ENCODE peak calls at places on chromosomes 12 and 14, in six cellular contexts. Y, H, K, Q, A and P are unnamed samples.

GRCh38 chr14:53630336-53630735 is 326.3 kb downstream of the BMP4 start:
- DNase-seq in Y (no peak), Q (no peak), A (no peak), K (no peak), H (no peak), P (no peak)

GRCh38 chr12:31343139-31343538 is 17.2 kb upstream of the SINHCAF start:
- DNase-seq in K (no peak), Y (no peak), Q (no peak), H (no peak), A (no peak), P (no peak)

GRCh38 chr14:104388631-104389325 is 190.8 kb upstream of the C14orf180 start:
- DNase-seq in Q (no peak), K (no peak), A (no peak), H (no peak), Y (no peak), P (no peak)

GRCh38 chr14:73965206-73965605 is 15.1 kb downstream of the COQ6 start:
- DNase-seq in K (no peak), A (no peak), Y (no peak), Q (no peak), H (no peak), P (no peak)

GRCh38 chr14:102980409-102980810 is 57.9 kb downstream of the AMN start:
- DNase-seq in Q (no peak), A (no peak), Y (no peak), K (no peak), H (no peak), P (peak)

GRCh38 chr14:73472182-73473114 is 14.1 kb upstream of the NUMB start:
- DNase-seq in A (no peak), Q (no peak), K (no peak), H (peak), Y (no peak), P (peak)

GRCh38 chr12:69821441-69822204 is 3.4 kb upstream of the MYRFL start:
- DNase-seq in K (no peak), H (peak), Q (no peak), A (no peak), Y (no peak), P (peak)

GRCh38 chr14:78498062-78498595 is 328.0 kb downstream of the NRXN3 start:
- DNase-seq in Q (no peak), Y (no peak), A (no peak), H (no peak), K (no peak), P (no peak)

GRCh38 chr14:87628129-87628528 is 364.9 kb downstream of the GALC start:
- DNase-seq in Q (peak), A (no peak), K (peak), H (no peak), Y (no peak), P (peak)

GRCh38 chr14:84202486-84202885 is 1327.5 kb upstream of the FLRT2 start:
- DNase-seq in A (no peak), Q (no peak), H (no peak), K (no peak), Y (no peak), P (no peak)

GRCh38 chr14:61188936-61189808 is 92.0 kb downstream of the TMEM30B start:
- DNase-seq in Q (no peak), A (no peak), H (peak), K (peak), Y (no peak), P (no peak)

GRCh38 chr12:28172434-28173030 is 17.7 kb upstream of the CCDC91 start:
- DNase-seq in Q (peak), H (peak), K (no peak), A (no peak), Y (no peak), P (peak)

GRCh38 chr12:11668611-11669010 is 19.1 kb downstream of the ETV6 start:
- DNase-seq in Y (no peak), A (no peak), Q (no peak), K (no peak), H (no peak), P (no peak)

GRCh38 chr14:55297611-55298323 is 26.5 kb downstream of the FBXO34 start:
- DNase-seq in A (no peak), H (no peak), Y (no peak), Q (no peak), K (no peak), P (no peak)

GRCh38 chr12:90100619-90101018 is 392.0 kb upstream of the ATP2B1 start:
- DNase-seq in A (no peak), Q (no peak), Y (no peak), K (no peak), H (no peak), P (no peak)

GRCh38 chr14:68564826-68565760 is 227.8 kb downstream of the ZFP36L1 start:
- DNase-seq in H (no peak), Q (no peak), A (no peak), K (no peak), Y (no peak), P (no peak)

GRCh38 chr14:50714452-50715073 is 46.5 kb upstream of the SAV1 start:
- DNase-seq in H (peak), A (no peak), Y (no peak), Q (peak), K (no peak), P (no peak)

GRCh38 chr12:46160981-46161690 is 107.7 kb downstream of the SLC38A1 start:
- DNase-seq in A (no peak), H (no peak), Q (no peak), Y (no peak), K (no peak), P (no peak)

GRCh38 chr12:14148489-14149240 is 167.3 kb upstream of the GRIN2B start:
- DNase-seq in H (no peak), K (no peak), Q (no peak), Y (no peak), A (no peak), P (no peak)

GRCh38 chr12:237026-237815 is 23.3 kb upstream of the SLC6A12 start:
- DNase-seq in A (peak), H (no peak), Q (no peak), Y (no peak), K (no peak), P (no peak)

GRCh38 chr12:27521066-27521465 is 2.9 kb upstream of the PPFIBP1 start:
- DNase-seq in A (no peak), H (peak), Y (no peak), Q (no peak), K (peak), P (no peak)

GRCh38 chr14:105123266-105123665 is 45.3 kb downstream of the JAG2 start:
- DNase-seq in K (no peak), H (no peak), A (no peak), Y (no peak), Q (no peak), P (no peak)

GRCh38 chr12:13198921-13199320 is 2.4 kb downstream of the EMP1 start:
- DNase-seq in Y (no peak), K (peak), A (no peak), H (peak), Q (no peak), P (no peak)

GRCh38 chr12:118290130-118290529 is 82.6 kb downstream of the TAOK3 start:
- DNase-seq in H (no peak), Q (no peak), A (no peak), Y (no peak), K (no peak), P (no peak)